ENCODE peak calls at places on chromosomes 11 and 22, in ten cellular contexts. One of them, this sample, is unnamed.

GRCh38 chr22:32407332-32407731 is 4.7 kb downstream of the RTCB start:
- ATAC-seq in A549: no peak
- ATAC-seq in gastrocnemius medialis: no peak
- ATAC-seq in K562: no peak
- ATAC-seq in GM12878: peak
- ATAC-seq in body of pancreas: no peak
- ATAC-seq in right lobe of liver: no peak
- ATAC-seq in HCT116: no peak
- ATAC-seq in IMR-90: no peak
- ATAC-seq in heart left ventricle: no peak
- ATAC-seq in this sample: no peak

GRCh38 chr22:44995282-44995597 is 14.6 kb downstream of the PHF21B start:
- ATAC-seq in A549: no peak
- ATAC-seq in gastrocnemius medialis: no peak
- ATAC-seq in K562: no peak
- ATAC-seq in GM12878: no peak
- ATAC-seq in body of pancreas: no peak
- ATAC-seq in right lobe of liver: no peak
- ATAC-seq in HCT116: no peak
- ATAC-seq in IMR-90: no peak
- ATAC-seq in heart left ventricle: peak
- ATAC-seq in this sample: no peak

GRCh38 chr11:76397383-76397782 is 16.3 kb downstream of the GVQW3 start:
- ATAC-seq in A549: no peak
- ATAC-seq in gastrocnemius medialis: no peak
- ATAC-seq in K562: no peak
- ATAC-seq in GM12878: peak
- ATAC-seq in body of pancreas: no peak
- ATAC-seq in right lobe of liver: no peak
- ATAC-seq in HCT116: no peak
- ATAC-seq in IMR-90: no peak
- ATAC-seq in heart left ventricle: no peak
- ATAC-seq in this sample: no peak

GRCh38 chr11:72724851-72725730 is 27.1 kb downstream of the ARAP1 start:
- ATAC-seq in A549: peak
- ATAC-seq in gastrocnemius medialis: peak
- ATAC-seq in K562: peak
- ATAC-seq in GM12878: peak
- ATAC-seq in body of pancreas: peak
- ATAC-seq in right lobe of liver: peak
- ATAC-seq in HCT116: peak
- ATAC-seq in IMR-90: peak
- ATAC-seq in heart left ventricle: no peak
- ATAC-seq in this sample: no peak

GRCh38 chr11:63872833-63873201 is 33.9 kb downstream of the MARK2 start:
- ATAC-seq in A549: no peak
- ATAC-seq in gastrocnemius medialis: peak
- ATAC-seq in K562: no peak
- ATAC-seq in GM12878: no peak
- ATAC-seq in body of pancreas: no peak
- ATAC-seq in right lobe of liver: no peak
- ATAC-seq in HCT116: no peak
- ATAC-seq in IMR-90: no peak
- ATAC-seq in heart left ventricle: no peak
- ATAC-seq in this sample: no peak

GRCh38 chr22:36145881-36146280 is 14.7 kb downstream of the APOL3 start:
- ATAC-seq in A549: no peak
- ATAC-seq in gastrocnemius medialis: no peak
- ATAC-seq in K562: no peak
- ATAC-seq in GM12878: no peak
- ATAC-seq in body of pancreas: no peak
- ATAC-seq in right lobe of liver: no peak
- ATAC-seq in HCT116: no peak
- ATAC-seq in IMR-90: peak
- ATAC-seq in heart left ventricle: no peak
- ATAC-seq in this sample: no peak

GRCh38 chr11:75166791-75167190 is 15.9 kb downstream of the SLCO2B1 start:
- ATAC-seq in A549: no peak
- ATAC-seq in gastrocnemius medialis: no peak
- ATAC-seq in K562: no peak
- ATAC-seq in GM12878: no peak
- ATAC-seq in body of pancreas: no peak
- ATAC-seq in right lobe of liver: no peak
- ATAC-seq in HCT116: no peak
- ATAC-seq in IMR-90: no peak
- ATAC-seq in heart left ventricle: no peak
- ATAC-seq in this sample: no peak

GRCh38 chr11:115759622-115760527 is 255.7 kb upstream of the CADM1 start:
- ATAC-seq in A549: peak
- ATAC-seq in gastrocnemius medialis: peak
- ATAC-seq in K562: no peak
- ATAC-seq in GM12878: peak
- ATAC-seq in body of pancreas: peak
- ATAC-seq in right lobe of liver: peak
- ATAC-seq in HCT116: no peak
- ATAC-seq in IMR-90: peak
- ATAC-seq in heart left ventricle: peak
- ATAC-seq in this sample: peak

DNA sequence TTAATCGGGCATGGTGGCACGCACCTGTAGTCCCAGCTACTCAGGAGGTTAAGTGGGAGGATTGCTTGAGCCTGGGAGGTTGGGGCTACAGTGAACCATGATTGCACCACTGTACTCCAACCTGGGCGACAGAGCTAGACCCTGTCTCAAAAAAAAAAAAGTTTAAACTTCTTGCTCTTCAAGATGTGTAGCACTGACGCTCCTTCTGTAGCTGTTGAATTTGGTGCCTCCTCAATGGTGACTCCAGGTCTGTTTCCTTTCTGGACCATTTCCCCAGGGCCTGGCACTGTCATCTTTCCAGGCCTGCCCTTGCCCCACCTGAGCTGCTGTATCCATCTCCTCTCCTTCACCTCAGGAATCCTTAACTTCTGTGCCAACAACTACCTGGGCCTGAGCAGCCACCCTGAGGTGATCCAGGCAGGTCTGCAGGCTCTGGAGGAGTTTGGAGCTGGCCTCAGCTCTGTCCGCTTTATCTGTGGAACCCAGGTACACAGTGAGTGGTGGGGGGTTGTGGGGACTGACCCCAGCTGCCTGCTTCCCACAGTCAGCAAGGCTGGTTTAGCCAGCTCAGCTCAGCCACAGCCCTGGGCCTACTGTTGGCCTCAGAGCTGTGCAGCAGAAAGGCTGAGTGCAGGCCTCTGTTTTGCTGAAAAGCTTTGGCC is 2.1 kb downstream of the GCAT start:
- ATAC-seq in A549: no peak
- ATAC-seq in gastrocnemius medialis: no peak
- ATAC-seq in K562: no peak
- ATAC-seq in GM12878: no peak
- ATAC-seq in body of pancreas: peak
- ATAC-seq in right lobe of liver: no peak
- ATAC-seq in HCT116: no peak
- ATAC-seq in IMR-90: no peak
- ATAC-seq in heart left ventricle: no peak
- ATAC-seq in this sample: no peak
- TF ChIP-seq POLR2A in A549: no peak
- TF ChIP-seq POLR2A in gastrocnemius medialis: no peak
- TF ChIP-seq POLR2A in K562: no peak
- TF ChIP-seq POLR2A in GM12878: no peak
- TF ChIP-seq POLR2A in body of pancreas: peak
- TF ChIP-seq POLR2A in right lobe of liver: no peak
- TF ChIP-seq POLR2A in HCT116: no peak
- TF ChIP-seq POLR2A in IMR-90: no peak
- TF ChIP-seq POLR2A in heart left ventricle: no peak
- TF ChIP-seq POLR2A in this sample: no peak

GRCh38 chr11:79438631-79439429 is 2.0 kb downstream of the TENM4 start:
- ATAC-seq in A549: no peak
- ATAC-seq in gastrocnemius medialis: no peak
- ATAC-seq in K562: no peak
- ATAC-seq in GM12878: peak
- ATAC-seq in body of pancreas: no peak
- ATAC-seq in right lobe of liver: no peak
- ATAC-seq in HCT116: no peak
- ATAC-seq in IMR-90: no peak
- ATAC-seq in heart left ventricle: no peak
- ATAC-seq in this sample: no peak
- H3K4me3 ChIP-seq in A549: no peak
- H3K4me3 ChIP-seq in gastrocnemius medialis: peak
- H3K4me3 ChIP-seq in K562: no peak
- H3K4me3 ChIP-seq in GM12878: no peak
- H3K4me3 ChIP-seq in body of pancreas: no peak
- H3K4me3 ChIP-seq in right lobe of liver: no peak
- H3K4me3 ChIP-seq in HCT116: no peak
- H3K4me3 ChIP-seq in IMR-90: peak
- H3K4me3 ChIP-seq in heart left ventricle: peak
- H3K4me3 ChIP-seq in this sample: peak

GRCh38 chr11:61962213-61963015 is 5.0 kb downstream of the FTH1 start:
- ATAC-seq in A549: peak
- ATAC-seq in gastrocnemius medialis: no peak
- ATAC-seq in K562: peak
- ATAC-seq in GM12878: no peak
- ATAC-seq in body of pancreas: no peak
- ATAC-seq in right lobe of liver: no peak
- ATAC-seq in HCT116: no peak
- ATAC-seq in IMR-90: peak
- ATAC-seq in heart left ventricle: no peak
- ATAC-seq in this sample: no peak

GRCh38 chr11:61963016-61963281 is 4.5 kb downstream of the FTH1 start:
- ATAC-seq in A549: no peak
- ATAC-seq in gastrocnemius medialis: no peak
- ATAC-seq in K562: peak
- ATAC-seq in GM12878: no peak
- ATAC-seq in body of pancreas: no peak
- ATAC-seq in right lobe of liver: no peak
- ATAC-seq in HCT116: peak
- ATAC-seq in IMR-90: no peak
- ATAC-seq in heart left ventricle: no peak
- ATAC-seq in this sample: no peak

GRCh38 chr11:61964941-61965282 is 2.5 kb downstream of the FTH1 start:
- ATAC-seq in A549: no peak
- ATAC-seq in gastrocnemius medialis: no peak
- ATAC-seq in K562: no peak
- ATAC-seq in GM12878: no peak
- ATAC-seq in body of pancreas: no peak
- ATAC-seq in right lobe of liver: no peak
- ATAC-seq in HCT116: no peak
- ATAC-seq in IMR-90: no peak
- ATAC-seq in heart left ventricle: no peak
- ATAC-seq in this sample: no peak

GRCh38 chr11:61961570-61962212 is 5.7 kb downstream of the FTH1 start:
- ATAC-seq in A549: peak
- ATAC-seq in gastrocnemius medialis: peak
- ATAC-seq in K562: no peak
- ATAC-seq in GM12878: no peak
- ATAC-seq in body of pancreas: peak
- ATAC-seq in right lobe of liver: peak
- ATAC-seq in HCT116: peak
- ATAC-seq in IMR-90: peak
- ATAC-seq in heart left ventricle: peak
- ATAC-seq in this sample: peak

DNA sequence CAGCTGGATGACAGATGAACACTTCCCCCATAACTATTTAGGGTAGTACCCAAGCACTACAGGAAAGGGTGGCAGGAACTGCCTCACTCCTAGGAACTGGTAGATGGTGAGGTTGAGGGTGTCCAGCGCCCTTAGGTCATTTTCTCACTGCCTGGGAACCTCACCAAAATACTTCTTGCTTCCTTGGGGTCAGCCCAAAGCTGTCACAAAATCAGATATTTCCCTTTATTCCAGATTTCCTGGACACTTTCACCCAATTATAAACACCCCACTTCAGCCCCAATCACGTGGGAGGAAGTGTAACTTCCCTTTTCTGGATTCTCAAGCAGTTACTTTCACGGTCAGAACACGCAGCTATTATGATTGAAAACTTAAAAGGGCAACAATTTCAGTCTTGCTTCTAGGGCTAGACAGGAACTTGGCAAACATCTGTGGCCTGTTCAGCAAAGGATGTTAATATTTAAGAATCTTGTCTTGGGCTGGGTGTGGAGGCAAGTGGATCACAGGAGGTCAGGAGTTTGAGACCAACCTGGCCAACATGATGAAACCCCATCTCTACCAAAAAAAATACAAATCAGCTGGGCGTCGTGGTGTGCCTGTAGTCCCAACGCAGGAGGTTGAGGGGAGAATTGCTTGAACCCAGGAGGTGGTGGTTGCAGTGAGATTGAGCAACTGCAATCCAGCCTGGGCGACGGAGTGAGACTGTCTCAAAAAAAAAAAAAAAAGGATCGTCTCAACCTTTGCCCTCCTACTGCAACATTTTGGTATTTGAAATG is 4.0 kb downstream of the FTH1 start:
- ATAC-seq in A549: peak
- ATAC-seq in gastrocnemius medialis: no peak
- ATAC-seq in K562: peak
- ATAC-seq in GM12878: peak
- ATAC-seq in body of pancreas: no peak
- ATAC-seq in right lobe of liver: peak
- ATAC-seq in HCT116: peak
- ATAC-seq in IMR-90: peak
- ATAC-seq in heart left ventricle: no peak
- ATAC-seq in this sample: peak
- TF ChIP-seq POLR2A in A549: peak
- TF ChIP-seq POLR2A in gastrocnemius medialis: peak
- TF ChIP-seq POLR2A in K562: peak
- TF ChIP-seq POLR2A in GM12878: peak
- TF ChIP-seq POLR2A in body of pancreas: no peak
- TF ChIP-seq POLR2A in right lobe of liver: peak
- TF ChIP-seq POLR2A in HCT116: peak
- TF ChIP-seq POLR2A in IMR-90: peak
- TF ChIP-seq POLR2A in heart left ventricle: no peak
- TF ChIP-seq POLR2A in this sample: no peak

DNA sequence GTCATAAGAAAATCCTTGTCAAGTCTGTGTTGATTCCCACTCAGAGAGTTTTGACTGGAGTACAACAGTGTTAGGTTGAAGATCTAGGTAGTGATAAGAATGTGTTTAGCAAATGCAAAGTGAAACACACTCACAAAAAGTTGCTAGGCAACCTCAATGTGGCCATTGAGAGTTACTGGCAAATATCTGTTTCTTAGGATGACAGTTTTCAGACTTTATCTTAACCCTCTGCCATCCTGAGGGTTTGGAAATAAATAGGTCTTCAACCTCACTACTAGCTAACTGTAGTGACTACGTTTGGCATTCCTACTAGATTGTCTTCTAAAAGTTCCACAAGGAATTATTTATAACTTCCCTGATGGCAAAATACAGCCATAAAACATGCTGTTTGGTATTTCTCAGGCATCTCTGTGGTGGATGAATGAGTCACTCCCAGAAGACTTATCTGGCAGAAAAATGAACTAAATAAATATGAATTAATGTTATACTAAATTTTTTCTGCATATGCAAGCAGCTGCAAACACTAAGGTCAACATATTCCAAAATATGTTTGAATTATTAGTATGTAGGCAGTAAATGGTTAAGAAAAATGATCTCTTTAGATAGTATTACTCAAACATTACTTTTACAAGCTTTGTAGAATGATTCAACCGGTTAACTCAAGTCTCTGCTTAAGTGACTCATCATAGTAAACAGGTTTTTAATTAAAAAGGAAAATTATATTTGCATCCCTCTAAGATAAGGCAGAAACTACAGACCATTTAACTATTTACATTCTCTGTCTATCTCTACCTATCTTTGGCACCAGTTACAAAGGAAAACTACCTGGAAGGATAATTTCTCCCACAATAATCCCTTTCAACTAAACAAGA is 17.1 kb upstream of the SYTL2 start:
- ATAC-seq in A549: peak
- ATAC-seq in gastrocnemius medialis: no peak
- ATAC-seq in K562: no peak
- ATAC-seq in GM12878: no peak
- ATAC-seq in body of pancreas: peak
- ATAC-seq in right lobe of liver: no peak
- ATAC-seq in HCT116: peak
- ATAC-seq in IMR-90: peak
- ATAC-seq in heart left ventricle: no peak
- ATAC-seq in this sample: no peak
- H3K4me3 ChIP-seq in A549: peak
- H3K4me3 ChIP-seq in gastrocnemius medialis: no peak
- H3K4me3 ChIP-seq in K562: no peak
- H3K4me3 ChIP-seq in GM12878: no peak
- H3K4me3 ChIP-seq in body of pancreas: no peak
- H3K4me3 ChIP-seq in right lobe of liver: no peak
- H3K4me3 ChIP-seq in HCT116: no peak
- H3K4me3 ChIP-seq in IMR-90: no peak
- H3K4me3 ChIP-seq in heart left ventricle: no peak
- H3K4me3 ChIP-seq in this sample: no peak

This sample was measured in gastroesophageal sphincter.